ENCODE peak calls at places on chromosomes 2 and 18, in six cellular contexts. E is NCI-H2107; A is HFF-Myc; P is HuH-7.5; I is stimulated activated CD4-positive, alpha-beta T cell treated with anti-CD3 and anti-CD28 coated beads, Interleukin-15, amount 100 ng/mL, for 24 hours; J is renal cortical epithelial cell. U is an unnamed sample.
A peak's percentile ranks its signal among the peaks of the same experiment; 100 is the strongest.

GRCh38 chr2:237242091-237242536 is 156.4 kb downstream of the COPS8 start:
- DNase-seq in J (no peak), P (no peak), A (no peak), I (no peak), E (no peak), U (no peak)

GRCh38 chr2:42901076-42901645 is 108.8 kb upstream of the HAAO start:
- DNase-seq in I (no peak), J (peak; percentile 75), P (no peak), E (no peak), A (no peak), U (no peak)

GRCh38 chr2:48319863-48320262 is 210.1 kb upstream of the STON1 start:
- DNase-seq in P (no peak), I (no peak), J (no peak), E (no peak), A (no peak), U (no peak)

GRCh38 chr2:235659767-235660322 is 166.0 kb downstream of the AGAP1 start:
- DNase-seq in J (peak; percentile 81), I (no peak), P (no peak), E (no peak), A (no peak), U (peak; percentile 67)

GRCh38 chr18:56257215-56257614 is 381.2 kb downstream of the TXNL1 start:
- DNase-seq in J (peak; percentile 63), I (no peak), A (no peak), E (no peak), P (no peak), U (no peak)

GRCh38 chr18:73663581-73663980 is 484.1 kb downstream of the FBXO15 start:
- DNase-seq in I (no peak), E (no peak), P (no peak), J (no peak), A (no peak), U (no peak)

GRCh38 chr18:7038330-7038846 is 79.2 kb downstream of the LAMA1 start:
- DNase-seq in A (peak; percentile 83), P (no peak), I (peak; percentile 10), J (peak; percentile 98), E (peak; percentile 38), U (peak; percentile 89)

GRCh38 chr18:50410008-50410407 is 35.2 kb downstream of the SKA1 start:
- DNase-seq in E (no peak), P (no peak), J (no peak), I (peak; percentile 22), A (no peak), U (no peak)

GRCh38 chr2:151733781-151734672 is at the start of gene NEB:
- DNase-seq in E (peak; percentile 55), J (no peak), I (no peak), A (no peak), P (no peak), U (no peak)

GRCh38 chr2:138727956-138728355 is 52.2 kb downstream of the NXPH2 start:
- DNase-seq in P (no peak), I (no peak), J (no peak), A (no peak), E (no peak), U (no peak)

GRCh38 chr18:79609021-79609461 is 70.6 kb upstream of the CTDP1 start:
- DNase-seq in A (no peak), E (no peak), I (no peak), J (no peak), P (no peak), U (no peak)

GRCh38 chr18:45569566-45569965 is 45.7 kb upstream of the SLC14A2 start:
- DNase-seq in E (no peak), A (no peak), I (no peak), J (no peak), P (no peak), U (no peak)

GRCh38 chr2:101983486-101983885 is 8.3 kb upstream of the IL1R2 start:
- DNase-seq in P (no peak), I (no peak), E (no peak), A (no peak), J (peak; percentile 98), U (peak; percentile 93)

GRCh38 chr2:173590278-173590811 is 235.7 kb downstream of the CDCA7 start:
- DNase-seq in E (peak; percentile 87), A (peak; percentile 94), P (no peak), I (no peak), J (peak; percentile 99), U (peak; percentile 87)

GRCh38 chr2:68767031-68767961 is 32.7 kb downstream of the ARHGAP25 start:
- DNase-seq in J (no peak), A (no peak), E (no peak), I (peak; percentile 46), P (no peak), U (no peak)

GRCh38 chr18:61736168-61736567 is 156.6 kb downstream of the RNF152 start:
- DNase-seq in J (peak; percentile 81), I (no peak), A (no peak), E (no peak), P (no peak), U (no peak)

GRCh38 chr2:156455366-156455975 is 19.3 kb downstream of the GPD2 start:
- DNase-seq in I (no peak), P (no peak), J (peak; percentile 91), E (no peak), A (no peak), U (peak; percentile 74)

GRCh38 chr2:75808039-75808438 is 97.3 kb upstream of the GCFC2 start:
- DNase-seq in E (no peak), P (no peak), I (no peak), A (no peak), J (peak; percentile 22), U (no peak)

GRCh38 chr2:85871494-85872164 is 17.2 kb downstream of the ST3GAL5 start:
- DNase-seq in E (no peak), J (no peak), P (no peak), I (no peak), A (no peak), U (no peak)

GRCh38 chr2:225999692-226000091 is 600.2 kb downstream of the NYAP2 start:
- DNase-seq in P (no peak), A (no peak), J (peak; percentile 67), I (no peak), E (no peak), U (no peak)

GRCh38 chr18:22391571-22392359 is 25.9 kb downstream of the CTAGE1 start:
- DNase-seq in J (peak; percentile 96), E (no peak), P (no peak), A (peak; percentile 65), I (peak; percentile 12), U (peak; percentile 72)

GRCh38 chr2:75614062-75614710 is 32.4 kb upstream of the MRPL19 start:
- DNase-seq in J (peak; percentile 88), A (no peak), E (no peak), I (no peak), P (no peak), U (peak; percentile 31)

GRCh38 chr2:10220516-10221391 is 82.0 kb upstream of the HPCAL1 start:
- DNase-seq in J (peak; percentile 36), A (no peak), E (peak; percentile 37), P (no peak), I (no peak), U (peak; percentile 29)

GRCh38 chr2:157830696-157831570 is 45.2 kb downstream of the ACVR1 start:
- DNase-seq in E (no peak), A (peak; percentile 59), P (no peak), I (no peak), J (peak; percentile 100), U (peak; percentile 95)

GRCh38 chr2:40131061-40131704 is 320.7 kb downstream of the SLC8A1 start:
- DNase-seq in P (no peak), I (no peak), J (no peak), A (no peak), E (no peak), U (no peak)

GRCh38 chr2:217551229-217551909 is 451.4 kb downstream of the TNS1 start:
- DNase-seq in I (no peak), A (no peak), J (peak; percentile 61), E (no peak), P (no peak), U (peak; percentile 75)

GRCh38 chr2:207385903-207386302 is 143.9 kb upstream of the CREB1 start:
- DNase-seq in I (no peak), A (no peak), J (peak; percentile 50), E (no peak), P (no peak), U (peak; percentile 14)

GRCh38 chr2:44112096-44112495 is 56.6 kb upstream of the PPM1B start:
- DNase-seq in A (no peak), I (no peak), E (no peak), J (no peak), P (no peak), U (no peak)

GRCh38 chr2:172460780-172461201 is 33.4 kb downstream of the ITGA6 start:
- DNase-seq in E (no peak), J (no peak), I (no peak), A (no peak), P (no peak), U (no peak)

GRCh38 chr2:173374634-173375033 is 20.0 kb downstream of the CDCA7 start:
- DNase-seq in E (no peak), J (no peak), P (no peak), I (no peak), A (no peak), U (no peak)

GRCh38 chr18:45456076-45457066 is 158.9 kb upstream of the SLC14A2 start:
- DNase-seq in I (no peak), A (no peak), P (no peak), E (no peak), J (no peak), U (no peak)

U was measured in ACHN.